ENCODE peak calls at places on chromosomes 3 and 15, in seven cellular contexts. O is small intestine; X is right lobe of liver; Z is CD8-positive, alpha-beta T cell; C is tibial nerve; S is CD4-positive, CD25-positive, alpha-beta regulatory T cell; G is hepatocyte. V is an unnamed sample.

GRCh38 chr3:16478516-16478915 is 35.0 kb downstream of the RFTN1 start:
- DNase-seq in C (no peak), Z (no peak), S (no peak), O (no peak), G (no peak), X (no peak), V (no peak)

GRCh38 chr3:52522651-52523251 is 10.9 kb downstream of the NT5DC2 start:
- DNase-seq in C (no peak), X (no peak), O (no peak), S (no peak), Z (no peak), G (no peak), V (no peak)

GRCh38 chr15:38217788-38218609 is 34.6 kb upstream of the SPRED1 start:
- DNase-seq in Z (no peak), O (no peak), C (no peak), S (no peak), G (no peak), X (no peak), V (no peak)

GRCh38 chr3:187828571-187829452 is 83.5 kb upstream of the BCL6 start:
- DNase-seq in S (no peak), C (no peak), G (peak; percentile 33), Z (no peak), O (peak; percentile 27), X (no peak), V (no peak)

GRCh38 chr15:61916104-61916503 is 144.1 kb downstream of the VPS13C start:
- DNase-seq in G (no peak), Z (no peak), C (no peak), S (no peak), O (no peak), X (no peak), V (no peak)

GRCh38 chr3:40827942-40828688 is 303.4 kb downstream of the ZNF621 start:
- DNase-seq in C (peak; percentile 51), O (no peak), Z (no peak), X (no peak), S (no peak), G (peak; percentile 10), V (no peak)

GRCh38 chr3:125168711-125169410 is 43.7 kb downstream of the SLC12A8 start:
- DNase-seq in O (no peak), Z (no peak), C (no peak), G (no peak), X (no peak), S (no peak), V (no peak)

GRCh38 chr3:172099495-172099808 is 60.1 kb downstream of the FNDC3B start:
- DNase-seq in X (no peak), G (no peak), Z (no peak), S (no peak), O (no peak), C (no peak), V (no peak)

GRCh38 chr15:31177936-31178335 is 76.4 kb upstream of the TRPM1 start:
- DNase-seq in O (no peak), X (no peak), G (no peak), Z (no peak), C (no peak), S (no peak), V (no peak)

GRCh38 chr15:66038387-66039116 is 169.3 kb downstream of the RAB11A start:
- DNase-seq in Z (no peak), S (no peak), C (no peak), O (no peak), G (no peak), X (no peak), V (no peak)

GRCh38 chr15:39124155-39124924 is 456.5 kb upstream of the THBS1 start:
- DNase-seq in O (peak; percentile 64), C (no peak), G (no peak), S (no peak), Z (no peak), X (no peak), V (no peak)

GRCh38 chr3:127081001-127081720 is 98.2 kb downstream of the PLXNA1 start:
- DNase-seq in O (no peak), S (no peak), Z (no peak), G (no peak), X (no peak), C (no peak), V (no peak)

GRCh38 chr15:60179786-60180391 is 175.8 kb downstream of the FOXB1 start:
- DNase-seq in C (peak; percentile 31), Z (no peak), S (peak; percentile 52), G (peak; percentile 71), X (no peak), O (peak; percentile 58), V (no peak)

GRCh38 chr3:32575451-32575850 is 4.8 kb upstream of the DYNC1LI1 start:
- DNase-seq in C (no peak), S (no peak), G (no peak), O (no peak), Z (no peak), X (no peak), V (no peak)

GRCh38 chr3:192408007-192408655 is 319.2 kb downstream of the FGF12 start:
- DNase-seq in C (no peak), S (no peak), X (no peak), Z (no peak), G (peak; percentile 55), O (no peak), V (no peak)

GRCh38 chr3:15205482-15205933 is 538 bp upstream of the CAPN7 start:
- DNase-seq in Z (no peak), S (no peak), G (no peak), X (no peak), O (no peak), C (no peak), V (no peak)

GRCh38 chr3:52606373-52607085 is 70.1 kb downstream of the UQCC5 start:
- DNase-seq in S (no peak), O (peak; percentile 51), C (no peak), X (peak; percentile 76), Z (no peak), G (peak; percentile 34), V (no peak)

GRCh38 chr3:38992117-38992779 is 59.5 kb downstream of the SCN11A start:
- DNase-seq in C (no peak), Z (no peak), X (no peak), O (no peak), G (no peak), S (no peak), V (no peak)

GRCh38 chr3:12484983-12485327 is 675 bp downstream of the TSEN2 start:
- DNase-seq in S (no peak), X (no peak), O (no peak), Z (no peak), G (no peak), C (no peak), V (no peak)

DNA sequence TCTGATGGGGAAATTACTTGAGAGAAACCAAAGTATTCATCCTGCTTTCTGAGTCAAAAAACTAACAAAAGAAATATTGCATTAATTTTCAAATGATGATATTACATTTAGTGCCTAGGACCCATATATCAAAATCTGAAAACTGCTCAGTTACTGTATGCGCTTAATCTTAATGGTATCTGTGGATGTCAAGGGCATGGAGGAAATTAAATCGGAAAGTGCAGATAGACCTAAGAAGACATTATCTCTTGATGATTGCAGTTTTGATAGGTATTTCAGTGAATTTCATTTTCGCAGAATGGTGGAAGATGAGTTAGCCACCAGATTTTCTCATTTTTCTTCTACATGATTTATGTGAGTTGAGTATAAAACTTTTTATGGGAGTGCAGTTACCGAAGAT is 198.6 kb downstream of the RSRC1 start:
- DNase-seq in S (no peak), X (no peak), C (no peak), G (no peak), O (no peak), Z (no peak), V (no peak)
- H3K4me3 ChIP-seq in S (no peak overlapping the region), X (no peak overlapping the region), C (no peak overlapping the region), G (no peak overlapping the region), O (no peak overlapping the region), Z (no peak overlapping the region), V (no peak overlapping the region)

GRCh38 chr15:75706682-75706954 is 6.0 kb downstream of the CSPG4 start:
- DNase-seq in G (no peak), O (no peak), X (no peak), Z (no peak), C (no peak), S (no peak), V (no peak)

GRCh38 chr15:75704618-75705017 is 8.0 kb downstream of the CSPG4 start:
- DNase-seq in X (no peak), G (no peak), O (no peak), S (no peak), Z (no peak), C (no peak), V (no peak)

GRCh38 chr15:75705854-75706681 is 6.6 kb downstream of the CSPG4 start:
- DNase-seq in S (no peak), O (no peak), X (no peak), Z (no peak), G (no peak), C (no peak), V (no peak)

GRCh38 chr15:75702431-75702830 is 10.2 kb downstream of the CSPG4 start:
- DNase-seq in Z (no peak), C (no peak), S (no peak), G (no peak), X (no peak), O (no peak), V (no peak)

DNA sequence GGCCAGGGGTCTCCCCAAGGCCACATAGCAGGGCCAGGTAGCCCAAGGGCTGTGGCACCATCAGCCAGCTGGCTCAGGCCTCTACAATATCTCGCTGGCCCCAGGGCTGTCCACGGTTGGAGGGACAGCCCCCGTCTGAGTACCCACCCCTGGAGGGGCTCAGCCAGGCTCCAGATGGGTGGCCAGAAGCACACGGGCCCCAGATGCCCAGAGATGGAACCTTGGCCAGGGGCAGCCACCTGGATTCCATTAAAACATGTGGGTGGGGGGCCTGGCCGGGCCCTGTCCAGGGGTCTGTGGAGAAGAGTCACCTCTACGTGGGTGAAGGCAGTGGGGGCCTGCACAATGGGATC is 8.4 kb downstream of the CSPG4 start:
- DNase-seq in X (no peak), S (no peak), O (no peak), G (no peak), Z (no peak), C (no peak), V (no peak)
- H3K27ac ChIP-seq in X (no peak overlapping the region), S (no peak overlapping the region), O (no peak overlapping the region), G (no peak overlapping the region), Z (no peak overlapping the region), C (peak overlapping the region; percentile 74), V (no peak overlapping the region)

GRCh38 chr15:57427367-57427821 is 51.1 kb downstream of the CGNL1 start:
- DNase-seq in G (peak; percentile 48), C (peak; percentile 66), X (peak; percentile 75), O (peak; percentile 11), Z (no peak), S (no peak), V (no peak)
- H3K4me1 ChIP-seq in G (peaks cover 20% of the 10 kb centered on the region), C (no peaks in the 10 kb centered on the region), X (peaks cover 18% of the 10 kb centered on the region), O (no peaks in the 10 kb centered on the region), Z (no peaks in the 10 kb centered on the region), S (no peaks in the 10 kb centered on the region), V (no peaks in the 10 kb centered on the region)

GRCh38 chr15:74995182-74995778 is at the start of gene SCAMP5:
- DNase-seq in Z (peak; percentile 91), O (peak; percentile 94), X (peak; percentile 92), G (peak; percentile 98), C (peak; percentile 88), S (peak; percentile 87), V (peak; percentile 86)

GRCh38 chr15:74997161-74997942 is 2.0 kb downstream of the SCAMP5 start:
- DNase-seq in S (no peak), Z (no peak), C (no peak), G (no peak), O (peak; percentile 51), X (no peak), V (no peak)

GRCh38 chr15:74994685-74995084 is 678 bp upstream of the SCAMP5 start:
- DNase-seq in X (no peak), Z (no peak), S (no peak), C (no peak), O (no peak), G (no peak), V (no peak)

GRCh38 chr15:74994236-74994635 is 1.1 kb upstream of the SCAMP5 start:
- DNase-seq in C (no peak), O (no peak), G (no peak), S (no peak), Z (no peak), X (no peak), V (no peak)

GRCh38 chr15:74995779-74996765 is 709 bp downstream of the SCAMP5 start:
- DNase-seq in G (peak; percentile 68), Z (no peak), O (peak; percentile 58), C (no peak), X (no peak), S (no peak), V (no peak)
- H3K4me3 ChIP-seq in G (peak overlapping the region; percentile 80), Z (peak overlapping the region; percentile 49), O (peak overlapping the region; percentile 63), C (peak overlapping the region; percentile 69), X (peak overlapping the region; percentile 88), S (peak overlapping the region; percentile 35), V (peak overlapping the region; percentile 65)